ENCODE peak calls at places on chromosomes 12 and 14, in five cellular contexts. Q is spleen, D is fibroblast of the aortic adventitia, V is tibial artery, J is AG10803. F is an unnamed sample.

GRCh38 chr14:68757618-68758081 is 35.2 kb downstream of the ZFP36L1 start:
- DNase-seq in Q (peak; percentile 83), D (no peak), V (peak; percentile 75), J (peak; percentile 68), F (peak; percentile 74)

GRCh38 chr12:110846615-110847566 is at the start of gene CCDC63:
- DNase-seq in Q (peak; percentile 86), D (peak; percentile 16), V (peak; percentile 71), J (peak; percentile 26), F (peak; percentile 49)

GRCh38 chr12:124506145-124506831 is 61.1 kb downstream of the NCOR2 start:
- DNase-seq in Q (peak; percentile 90), D (peak; percentile 48), V (peak; percentile 87), J (peak; percentile 80), F (peak; percentile 88)

GRCh38 chr14:73759183-73759713 is 45.1 kb upstream of the PNMA1 start:
- DNase-seq in Q (peak; percentile 94), D (peak; percentile 57), V (peak; percentile 88), J (peak; percentile 61), F (peak; percentile 90)

GRCh38 chr12:9869307-9870161 is at the start of gene CLEC2B:
- DNase-seq in Q (no peak), D (peak; percentile 80), V (no peak), J (peak; percentile 92), F (no peak)

GRCh38 chr12:3551976-3552725 is 61.1 kb downstream of the PRMT8 start:
- DNase-seq in Q (no peak), D (no peak), V (no peak), J (no peak), F (no peak)

GRCh38 chr14:102424520-102424919 is 61.8 kb downstream of the TECPR2 start:
- DNase-seq in Q (no peak), D (no peak), V (no peak), J (no peak), F (no peak)

GRCh38 chr14:25003537-25003936 is 46.4 kb downstream of the STXBP6 start:
- DNase-seq in Q (no peak), D (peak; percentile 64), V (no peak), J (peak; percentile 82), F (no peak)

GRCh38 chr14:89667983-89668382 is 250.9 kb upstream of the FOXN3 start:
- DNase-seq in Q (no peak), D (peak; percentile 37), V (no peak), J (no peak), F (no peak)

GRCh38 chr12:15899282-15899870 is 11.8 kb upstream of the DERA start:
- DNase-seq in Q (no peak), D (peak; percentile 43), V (no peak), J (no peak), F (no peak)

GRCh38 chr14:59511916-59512530 is 27.7 kb downstream of the JKAMP start:
- DNase-seq in Q (no peak), D (no peak), V (no peak), J (no peak), F (no peak)

GRCh38 chr12:104695453-104696148 is 238.9 kb downstream of the CHST11 start:
- DNase-seq in Q (no peak), D (peak; percentile 93), V (peak; percentile 86), J (peak; percentile 74), F (no peak)

GRCh38 chr14:99819514-99819913 is 26.3 kb downstream of the EML1 start:
- DNase-seq in Q (no peak), D (no peak), V (no peak), J (no peak), F (peak; percentile 27)

GRCh38 chr12:58346032-58346632 is 404.8 kb downstream of the ATP23 start:
- DNase-seq in Q (no peak), D (peak; percentile 79), V (no peak), J (peak; percentile 62), F (no peak)

GRCh38 chr14:91089958-91090535 is 23.8 kb upstream of the DGLUCY start:
- DNase-seq in Q (no peak), D (no peak), V (no peak), J (no peak), F (no peak)

GRCh38 chr14:23895480-23895879 is 58.1 kb upstream of the DHRS4 start:
- DNase-seq in Q (no peak), D (peak; percentile 52), V (no peak), J (no peak), F (no peak)

GRCh38 chr12:69515394-69515793 is 45.2 kb downstream of the FRS2 start:
- DNase-seq in Q (no peak), D (no peak), V (no peak), J (no peak), F (no peak)

GRCh38 chr12:52684431-52684830 is 4.2 kb upstream of the KRT1 start:
- DNase-seq in Q (no peak), D (no peak), V (no peak), J (no peak), F (no peak)

GRCh38 chr14:92143962-92144361 is 22.2 kb downstream of the CPSF2 start:
- DNase-seq in Q (no peak), D (no peak), V (no peak), J (no peak), F (no peak)

GRCh38 chr14:82704218-82704617 is 1170.6 kb upstream of the SEL1L start:
- DNase-seq in Q (no peak), D (no peak), V (no peak), J (no peak), F (no peak)

GRCh38 chr14:36582011-36582873 is at the start of gene NKX2-8:
- DNase-seq in Q (no peak), D (no peak), V (no peak), J (no peak), F (no peak)

GRCh38 chr14:30655124-30655523 is 33.0 kb downstream of the SCFD1 start:
- DNase-seq in Q (no peak), D (no peak), V (no peak), J (no peak), F (no peak)

GRCh38 chr12:13784504-13784903 is 196.9 kb downstream of the GRIN2B start:
- DNase-seq in Q (no peak), D (no peak), V (no peak), J (peak; percentile 2), F (no peak)

GRCh38 chr14:33777651-33778050 is 173.2 kb downstream of the EGLN3 start:
- DNase-seq in Q (no peak), D (no peak), V (no peak), J (no peak), F (no peak)

GRCh38 chr12:95999484-95999883 is 3.3 kb upstream of the HAL start:
- DNase-seq in Q (no peak), D (no peak), V (no peak), J (no peak), F (no peak)

GRCh38 chr14:50303744-50304471 is 8.1 kb downstream of the L2HGDH start:
- DNase-seq in Q (no peak), D (peak; percentile 43), V (no peak), J (peak; percentile 48), F (no peak)

GRCh38 chr14:104514156-104514848 is 65.3 kb upstream of the C14orf180 start:
- DNase-seq in Q (no peak), D (no peak), V (no peak), J (no peak), F (no peak)

GRCh38 chr14:60645191-60645590 is 4.1 kb downstream of the SIX1 start:
- DNase-seq in Q (no peak), D (no peak), V (no peak), J (no peak), F (no peak)
- H3K4me3 ChIP-seq in Q (no peak overlapping the region), D (no peak overlapping the region), V (peak overlapping the region; percentile 12), J (no peak overlapping the region), F (peak overlapping the region; percentile 91)

DNA sequence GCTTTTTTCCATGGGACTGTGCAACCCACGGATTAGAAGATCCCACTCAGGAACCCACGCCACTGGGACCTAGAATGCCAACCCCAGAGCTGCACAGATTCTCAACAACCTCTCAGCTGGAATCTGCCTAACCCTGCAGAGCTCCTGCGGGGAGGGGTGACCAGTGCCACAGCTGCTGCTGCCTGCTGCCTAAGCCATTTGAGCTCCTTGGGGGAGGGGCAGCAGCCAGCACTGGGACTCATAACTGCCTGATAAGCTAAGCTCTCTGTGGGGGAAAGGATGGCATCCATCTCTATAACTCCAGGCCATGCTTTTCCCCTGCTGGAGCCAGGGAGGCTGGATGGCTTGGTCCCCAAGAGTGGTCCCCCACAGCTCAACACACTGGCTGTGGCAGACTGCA is 182.8 kb downstream of the SLC5A8 start:
- DNase-seq in Q (no peak), D (no peak), V (no peak), J (no peak), F (no peak)
- H3K4me3 ChIP-seq in Q (no peak overlapping the region), D (no peak overlapping the region), V (no peak overlapping the region), J (no peak overlapping the region), F (no peak overlapping the region)

DNA sequence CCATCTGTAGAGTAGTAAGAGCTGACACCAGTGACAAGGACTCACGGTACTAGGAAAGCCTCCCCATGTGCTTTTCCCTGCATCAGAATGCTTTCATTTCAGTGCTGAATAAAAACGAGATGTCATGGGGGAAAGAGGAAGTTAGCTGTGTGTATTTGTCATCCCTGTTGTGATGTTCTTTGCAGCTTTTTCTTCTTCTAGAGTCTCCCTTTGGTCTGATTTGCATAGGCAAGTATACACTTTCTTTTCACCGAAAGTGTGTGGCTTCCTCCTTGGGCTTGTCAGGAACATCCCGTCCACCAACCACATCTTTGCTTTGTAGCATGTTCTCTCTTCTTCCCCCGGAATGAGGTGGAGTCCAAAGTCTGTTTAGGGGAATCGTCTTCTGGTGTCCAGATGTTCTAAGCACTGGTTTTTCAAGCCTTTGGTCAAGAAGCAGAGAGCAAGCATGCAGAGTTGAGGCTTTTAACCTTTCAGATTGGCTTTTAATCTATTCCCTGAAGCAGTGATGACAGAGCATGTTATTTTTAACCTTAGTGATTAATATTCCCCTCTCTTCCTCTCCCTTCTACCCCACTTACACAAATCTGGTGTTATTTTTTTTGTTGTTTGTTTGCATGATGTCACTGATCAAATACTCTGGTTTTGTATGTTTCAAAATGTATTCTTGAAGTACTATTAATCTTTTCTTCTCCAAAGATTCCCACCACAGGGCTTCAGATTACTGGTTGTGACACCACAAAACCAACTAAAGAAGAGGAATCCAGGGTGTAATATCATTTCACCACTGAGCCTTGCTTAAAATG is 163.4 kb downstream of the SAMD4A start:
- DNase-seq in Q (no peak), D (peak; percentile 71), V (no peak), J (peak; percentile 98), F (no peak)
- H3K4me3 ChIP-seq in Q (no peak overlapping the region), D (peak overlapping the region; percentile 51), V (peak overlapping the region; percentile 12), J (peak overlapping the region; percentile 53), F (peak overlapping the region; percentile 9)

GRCh38 chr14:38718519-38718918 is 384.5 kb downstream of the SEC23A start:
- DNase-seq in Q (no peak), D (no peak), V (no peak), J (no peak), F (no peak)

GRCh38 chr14:38723277-38723676 is 379.8 kb downstream of the SEC23A start:
- DNase-seq in Q (no peak), D (no peak), V (no peak), J (no peak), F (no peak)

GRCh38 chr14:38724621-38725020 is 378.4 kb downstream of the SEC23A start:
- DNase-seq in Q (no peak), D (no peak), V (no peak), J (no peak), F (no peak)

GRCh38 chr14:38723954-38724353 is 379.1 kb downstream of the SEC23A start:
- DNase-seq in Q (no peak), D (no peak), V (no peak), J (no peak), F (no peak)

DNA sequence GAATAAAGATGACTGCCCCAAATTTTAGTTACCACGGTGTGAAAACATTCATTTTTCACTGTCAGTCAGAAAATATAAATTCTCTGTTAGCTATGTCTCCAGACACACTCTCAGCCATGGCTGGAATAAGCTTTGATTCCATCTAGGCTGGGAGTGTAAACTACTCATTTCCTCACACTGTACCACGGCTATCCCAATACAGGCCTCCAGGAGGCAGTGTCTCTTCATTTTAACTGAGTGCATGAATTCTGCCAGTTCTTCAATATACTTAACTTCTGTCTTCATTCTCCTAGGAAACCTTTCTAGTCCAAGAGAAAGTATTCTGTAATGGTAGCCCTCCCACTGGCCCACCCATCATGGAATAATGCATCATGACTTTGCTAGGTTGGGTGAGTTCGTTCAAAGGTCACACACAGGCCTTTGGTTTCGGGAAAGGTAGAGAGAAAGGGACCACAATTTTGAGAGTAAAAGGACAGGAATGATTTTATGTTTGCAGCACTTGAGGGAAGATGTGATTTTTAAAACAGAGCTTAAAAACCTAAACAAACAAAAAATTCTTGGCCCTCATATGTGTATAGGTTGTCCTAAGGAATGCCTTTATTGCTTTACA is 381.1 kb downstream of the SEC23A start:
- DNase-seq in Q (no peak), D (peak; percentile 43), V (peak; percentile 77), J (peak; percentile 48), F (peak; percentile 52)
- H3K4me3 ChIP-seq in Q (no peak overlapping the region), D (no peak overlapping the region), V (no peak overlapping the region), J (no peak overlapping the region), F (no peak overlapping the region)